ENCODE peak calls at places on chromosomes 11 and 22, in seven cellular contexts. One of them, this sample, is unnamed.

GRCh38 chr11:2887526-2888195 is 2.1 kb upstream of the CDKN1C start:
- DNase-seq in GM12878: no peak
- DNase-seq in HCT116: no peak
- DNase-seq in A549: no peak
- DNase-seq in IMR-90: no peak
- DNase-seq in lower leg skin: no peak
- DNase-seq in stomach: no peak
- DNase-seq in this sample: no peak

GRCh38 chr11:773425-773824 is 3.9 kb downstream of the GATD1 start:
- DNase-seq in GM12878: no peak
- DNase-seq in HCT116: no peak
- DNase-seq in A549: no peak
- DNase-seq in IMR-90: no peak
- DNase-seq in lower leg skin: peak
- DNase-seq in stomach: no peak
- DNase-seq in this sample: no peak

GRCh38 chr11:30015725-30016449 is 943 bp downstream of the KCNA4 start:
- DNase-seq in GM12878: no peak
- DNase-seq in HCT116: no peak
- DNase-seq in A549: no peak
- DNase-seq in IMR-90: no peak
- DNase-seq in lower leg skin: no peak
- DNase-seq in stomach: no peak
- DNase-seq in this sample: no peak

GRCh38 chr22:49412236-49412635 is 415.4 kb downstream of the BRD1 start:
- DNase-seq in GM12878: no peak
- DNase-seq in HCT116: no peak
- DNase-seq in A549: no peak
- DNase-seq in IMR-90: no peak
- DNase-seq in lower leg skin: peak
- DNase-seq in stomach: no peak
- DNase-seq in this sample: no peak

GRCh38 chr11:1653541-1654387 is 24.2 kb downstream of the KRTAP5-5 start:
- DNase-seq in GM12878: no peak
- DNase-seq in HCT116: no peak
- DNase-seq in A549: no peak
- DNase-seq in IMR-90: no peak
- DNase-seq in lower leg skin: no peak
- DNase-seq in stomach: no peak
- DNase-seq in this sample: no peak

GRCh38 chr22:39469326-39469680 is 12.5 kb downstream of the MGAT3 start:
- DNase-seq in GM12878: no peak
- DNase-seq in HCT116: no peak
- DNase-seq in A549: no peak
- DNase-seq in IMR-90: no peak
- DNase-seq in lower leg skin: no peak
- DNase-seq in stomach: no peak
- DNase-seq in this sample: no peak

GRCh38 chr22:23086787-23087186 is 16.5 kb downstream of the GNAZ start:
- DNase-seq in GM12878: no peak
- DNase-seq in HCT116: no peak
- DNase-seq in A549: no peak
- DNase-seq in IMR-90: no peak
- DNase-seq in lower leg skin: no peak
- DNase-seq in stomach: no peak
- DNase-seq in this sample: no peak

GRCh38 chr11:47331454-47332302 is 20.8 kb downstream of the MYBPC3 start:
- DNase-seq in GM12878: no peak
- DNase-seq in HCT116: no peak
- DNase-seq in A549: no peak
- DNase-seq in IMR-90: no peak
- DNase-seq in lower leg skin: no peak
- DNase-seq in stomach: peak
- DNase-seq in this sample: no peak

GRCh38 chr22:27919943-27920755 is 1.1 kb upstream of the PITPNB start:
- DNase-seq in GM12878: no peak
- DNase-seq in HCT116: no peak
- DNase-seq in A549: peak
- DNase-seq in IMR-90: peak
- DNase-seq in lower leg skin: no peak
- DNase-seq in stomach: no peak
- DNase-seq in this sample: no peak

GRCh38 chr11:62370743-62371440 is 33.6 kb downstream of the ASRGL1 start:
- DNase-seq in GM12878: no peak
- DNase-seq in HCT116: no peak
- DNase-seq in A549: no peak
- DNase-seq in IMR-90: no peak
- DNase-seq in lower leg skin: no peak
- DNase-seq in stomach: peak
- DNase-seq in this sample: no peak

GRCh38 chr22:42680648-42681047 is 31.5 kb upstream of the CYB5R3 start:
- DNase-seq in GM12878: no peak
- DNase-seq in HCT116: peak
- DNase-seq in A549: peak
- DNase-seq in IMR-90: peak
- DNase-seq in lower leg skin: no peak
- DNase-seq in stomach: no peak
- DNase-seq in this sample: peak

GRCh38 chr11:126874831-126875230 is 125.7 kb downstream of the KIRREL3 start:
- DNase-seq in GM12878: no peak
- DNase-seq in HCT116: no peak
- DNase-seq in A549: no peak
- DNase-seq in IMR-90: no peak
- DNase-seq in lower leg skin: peak
- DNase-seq in stomach: no peak
- DNase-seq in this sample: no peak

GRCh38 chr22:32473388-32473952 is 1.1 kb upstream of the FBXO7 start:
- DNase-seq in GM12878: peak
- DNase-seq in HCT116: peak
- DNase-seq in A549: peak
- DNase-seq in IMR-90: peak
- DNase-seq in lower leg skin: no peak
- DNase-seq in stomach: no peak
- DNase-seq in this sample: peak

GRCh38 chr22:30609260-30610185 is 2.5 kb downstream of the TCN2 start:
- DNase-seq in GM12878: peak
- DNase-seq in HCT116: no peak
- DNase-seq in A549: peak
- DNase-seq in IMR-90: peak
- DNase-seq in lower leg skin: no peak
- DNase-seq in stomach: peak
- DNase-seq in this sample: peak

GRCh38 chr11:19359425-19360000 is 118.8 kb upstream of the E2F8 start:
- DNase-seq in GM12878: no peak
- DNase-seq in HCT116: no peak
- DNase-seq in A549: no peak
- DNase-seq in IMR-90: peak
- DNase-seq in lower leg skin: no peak
- DNase-seq in stomach: no peak
- DNase-seq in this sample: no peak

DNA sequence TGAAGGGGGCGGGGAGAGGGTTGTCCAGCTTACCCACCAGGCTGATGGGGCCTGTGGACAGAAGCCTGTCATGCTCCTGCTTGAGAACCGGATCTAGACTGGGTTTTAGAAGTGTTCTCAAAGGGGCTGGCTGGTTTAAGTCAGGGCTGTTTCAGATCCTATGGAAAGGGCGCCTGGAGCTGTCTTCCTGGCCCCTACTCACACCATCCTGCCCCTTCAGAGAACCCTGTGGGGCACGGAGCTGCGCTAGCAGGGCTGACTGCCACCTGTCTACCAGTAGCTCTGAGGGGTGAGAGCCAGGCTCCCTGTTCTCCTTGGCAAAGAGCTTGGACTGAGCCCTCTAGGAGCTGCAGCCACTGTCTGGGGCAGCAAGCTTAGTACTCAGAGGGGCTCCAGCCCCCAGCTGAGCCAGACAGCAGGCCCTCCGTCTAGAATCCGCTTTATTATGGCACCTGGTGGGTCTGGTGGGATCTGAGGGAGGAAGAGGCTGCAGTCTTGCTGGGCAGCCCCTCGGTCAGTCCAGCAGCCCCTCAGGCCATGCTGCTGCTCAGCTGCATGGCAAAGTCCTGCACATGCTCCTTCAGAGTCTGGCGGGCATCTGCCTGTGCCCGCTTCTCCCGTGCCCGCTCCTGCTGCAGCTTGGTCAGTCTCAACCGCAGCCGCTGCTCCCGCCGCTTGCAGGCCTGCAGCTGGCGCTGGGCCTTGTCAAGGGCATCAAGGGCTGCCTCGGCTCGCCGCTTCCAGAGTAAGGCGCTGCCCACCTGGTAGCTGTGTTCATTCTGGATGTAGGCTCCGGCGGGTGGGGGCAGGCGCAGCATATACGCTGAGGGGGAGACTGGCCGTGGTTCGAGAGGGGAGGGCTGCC is 2.3 kb downstream of the THAP7 start:
- DNase-seq in GM12878: no peak
- DNase-seq in HCT116: no peak
- DNase-seq in A549: no peak
- DNase-seq in IMR-90: no peak
- DNase-seq in lower leg skin: no peak
- DNase-seq in stomach: no peak
- DNase-seq in this sample: no peak
- TF ChIP-seq POLR2A in GM12878: no peak
- TF ChIP-seq POLR2A in HCT116: no peak
- TF ChIP-seq POLR2A in A549: no peak
- TF ChIP-seq POLR2A in IMR-90: no peak
- TF ChIP-seq POLR2A in lower leg skin: no peak
- TF ChIP-seq POLR2A in stomach: no peak
- TF ChIP-seq POLR2A in this sample: no peak

DNA sequence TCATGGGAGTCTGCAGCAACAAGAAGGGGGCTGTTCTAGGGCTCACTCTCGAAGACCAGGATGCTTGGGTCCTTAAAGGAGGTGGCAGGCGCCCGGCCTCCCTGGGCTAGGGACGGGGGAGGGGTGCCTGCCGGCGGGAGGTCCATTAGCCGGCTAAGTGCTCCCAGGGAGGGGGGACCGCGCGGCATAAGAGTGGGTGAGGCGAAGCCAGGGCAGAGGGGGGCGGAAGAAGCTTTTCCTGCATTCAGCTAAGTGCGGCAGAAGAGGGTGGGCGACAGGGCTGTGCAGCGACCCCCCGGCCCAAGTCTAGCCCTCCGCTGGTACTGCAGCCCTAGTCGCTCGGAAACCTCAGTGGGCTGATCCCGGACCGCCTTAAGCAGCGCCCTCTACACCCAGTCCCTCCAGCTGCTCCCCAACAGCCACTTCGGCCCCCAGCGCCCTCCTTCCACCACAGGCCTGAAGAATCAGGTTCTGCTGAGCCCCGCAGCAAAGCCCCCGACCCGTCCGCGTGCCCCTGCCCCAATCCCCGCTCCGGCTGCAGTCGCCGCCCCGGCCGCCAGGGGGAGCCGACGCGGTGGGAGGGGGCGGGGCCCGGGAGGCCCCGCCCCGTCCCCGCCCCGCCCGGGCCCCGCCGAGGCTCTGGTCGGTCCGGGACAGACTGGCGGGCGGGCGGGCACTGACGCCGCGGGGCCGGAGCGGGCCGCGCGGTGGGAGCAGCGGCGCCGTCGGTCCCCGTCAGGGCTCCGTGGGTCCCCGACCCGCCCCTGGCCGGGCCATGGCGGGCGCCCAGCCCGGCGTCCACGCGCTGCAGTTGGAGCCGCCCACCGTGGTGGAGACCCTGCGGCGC is at the start of gene PLCB3:
- DNase-seq in GM12878: no peak
- DNase-seq in HCT116: no peak
- DNase-seq in A549: no peak
- DNase-seq in IMR-90: no peak
- DNase-seq in lower leg skin: no peak
- DNase-seq in stomach: peak
- DNase-seq in this sample: no peak
- TF ChIP-seq POLR2A in GM12878: peak
- TF ChIP-seq POLR2A in HCT116: peak
- TF ChIP-seq POLR2A in A549: peak
- TF ChIP-seq POLR2A in IMR-90: peak
- TF ChIP-seq POLR2A in lower leg skin: no peak
- TF ChIP-seq POLR2A in stomach: no peak
- TF ChIP-seq POLR2A in this sample: peak

GRCh38 chr11:102761646-102762238 is 18.7 kb downstream of the MMP10 start:
- DNase-seq in GM12878: no peak
- DNase-seq in HCT116: no peak
- DNase-seq in A549: no peak
- DNase-seq in IMR-90: no peak
- DNase-seq in lower leg skin: no peak
- DNase-seq in stomach: no peak
- DNase-seq in this sample: no peak

GRCh38 chr11:102762414-102762813 is 18.0 kb downstream of the MMP10 start:
- DNase-seq in GM12878: no peak
- DNase-seq in HCT116: no peak
- DNase-seq in A549: no peak
- DNase-seq in IMR-90: peak
- DNase-seq in lower leg skin: no peak
- DNase-seq in stomach: no peak
- DNase-seq in this sample: no peak

GRCh38 chr11:102763440-102763839 is 17.0 kb downstream of the MMP10 start:
- DNase-seq in GM12878: no peak
- DNase-seq in HCT116: no peak
- DNase-seq in A549: no peak
- DNase-seq in IMR-90: peak
- DNase-seq in lower leg skin: no peak
- DNase-seq in stomach: no peak
- DNase-seq in this sample: no peak

GRCh38 chr11:102757823-102758549 is 22.4 kb downstream of the MMP10 start:
- DNase-seq in GM12878: no peak
- DNase-seq in HCT116: no peak
- DNase-seq in A549: no peak
- DNase-seq in IMR-90: peak
- DNase-seq in lower leg skin: no peak
- DNase-seq in stomach: no peak
- DNase-seq in this sample: no peak

GRCh38 chr11:102760355-102761035 is 19.9 kb downstream of the MMP10 start:
- DNase-seq in GM12878: no peak
- DNase-seq in HCT116: peak
- DNase-seq in A549: peak
- DNase-seq in IMR-90: peak
- DNase-seq in lower leg skin: no peak
- DNase-seq in stomach: no peak
- DNase-seq in this sample: peak
- TF ChIP-seq POLR2A in GM12878: no peak
- TF ChIP-seq POLR2A in HCT116: no peak
- TF ChIP-seq POLR2A in A549: no peak
- TF ChIP-seq POLR2A in IMR-90: no peak
- TF ChIP-seq POLR2A in lower leg skin: no peak
- TF ChIP-seq POLR2A in stomach: no peak
- TF ChIP-seq POLR2A in this sample: no peak

DNA sequence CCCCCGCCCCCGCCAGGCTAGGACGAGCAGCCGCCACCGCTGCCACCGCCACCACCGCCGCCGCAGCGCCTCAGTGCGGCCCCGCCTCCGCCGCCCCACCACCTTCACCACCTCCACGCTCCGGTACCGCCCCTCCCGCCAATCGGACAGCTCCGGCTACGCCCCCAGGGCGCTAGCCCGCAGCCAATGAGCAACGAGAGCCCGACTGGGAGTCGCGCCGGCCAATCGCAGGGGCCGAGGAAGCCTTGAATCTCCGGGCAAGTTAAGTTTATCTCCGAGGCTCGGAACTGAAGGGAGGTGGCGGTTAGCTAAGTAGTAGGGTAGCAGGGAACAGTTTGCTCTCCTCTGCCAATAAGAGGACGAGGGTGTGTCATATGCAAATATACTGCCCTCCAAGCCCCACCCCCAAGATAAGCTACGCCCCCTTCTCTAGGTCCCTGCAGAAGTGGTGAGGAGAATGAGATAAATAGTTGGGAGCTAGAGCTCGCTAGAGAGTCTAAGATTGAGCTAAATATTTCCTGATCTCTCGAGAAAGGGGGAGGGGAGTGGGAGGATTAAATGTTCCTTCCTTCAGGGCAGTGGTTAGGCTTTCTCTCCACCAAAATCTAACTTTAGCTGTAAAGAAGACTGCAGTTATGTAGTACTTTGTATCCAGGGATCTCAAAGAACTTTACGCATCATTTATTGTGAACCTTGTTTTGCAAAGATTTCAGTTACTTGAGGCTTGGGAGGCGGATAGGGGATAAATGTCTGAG is at the start of gene SESN3:
- DNase-seq in GM12878: peak
- DNase-seq in HCT116: peak
- DNase-seq in A549: peak
- DNase-seq in IMR-90: peak
- DNase-seq in lower leg skin: peak
- DNase-seq in stomach: peak
- DNase-seq in this sample: peak
- TF ChIP-seq POLR2A in GM12878: peak
- TF ChIP-seq POLR2A in HCT116: no peak
- TF ChIP-seq POLR2A in A549: peak
- TF ChIP-seq POLR2A in IMR-90: no peak
- TF ChIP-seq POLR2A in lower leg skin: no peak
- TF ChIP-seq POLR2A in stomach: no peak
- TF ChIP-seq POLR2A in this sample: no peak